ENCODE peak calls at places on chromosomes 4 and X, in six cellular contexts. P is astrocyte of the spinal cord, V is brain microvascular endothelial cell, D is hepatocyte, I is epithelial cell of esophagus, X is lower lobe of right lung. Y is an unnamed sample.

GRCh38 chrX:9144643-9145290 is 110.8 kb upstream of the FAM9B start:
- DNase-seq in P (no peak), V (no peak), D (no peak), I (no peak), X (peak), Y (no peak)

GRCh38 chr4:33381806-33382205 is 2661.6 kb downstream of the PCDH7 start:
- DNase-seq in P (no peak), V (no peak), D (peak), I (peak), X (no peak), Y (no peak)

GRCh38 chrX:119826399-119826959 is 26.3 kb downstream of the UPF3B start:
- DNase-seq in P (peak), V (peak), D (no peak), I (peak), X (no peak), Y (peak)

GRCh38 chr4:104942990-104943758 is 203.5 kb upstream of the TET2 start:
- DNase-seq in P (peak), V (no peak), D (no peak), I (peak), X (no peak), Y (no peak)

GRCh38 chr4:86302242-86302641 is 57.6 kb downstream of the MAPK10 start:
- DNase-seq in P (peak), V (no peak), D (peak), I (peak), X (no peak), Y (peak)

GRCh38 chr4:24858550-24858949 is 54.3 kb downstream of the CCDC149 start:
- DNase-seq in P (no peak), V (no peak), D (no peak), I (no peak), X (no peak), Y (no peak)

GRCh38 chr4:75633846-75634245 is 3.5 kb upstream of the CDKL2 start:
- DNase-seq in P (peak), V (peak), D (no peak), I (no peak), X (no peak), Y (no peak)

GRCh38 chrX:69046996-69047490 is 118.2 kb downstream of the PJA1 start:
- DNase-seq in P (no peak), V (no peak), D (no peak), I (no peak), X (no peak), Y (no peak)

GRCh38 chrX:44265559-44265958 is 77.9 kb downstream of the EFHC2 start:
- DNase-seq in P (no peak), V (no peak), D (no peak), I (no peak), X (no peak), Y (no peak)

DNA sequence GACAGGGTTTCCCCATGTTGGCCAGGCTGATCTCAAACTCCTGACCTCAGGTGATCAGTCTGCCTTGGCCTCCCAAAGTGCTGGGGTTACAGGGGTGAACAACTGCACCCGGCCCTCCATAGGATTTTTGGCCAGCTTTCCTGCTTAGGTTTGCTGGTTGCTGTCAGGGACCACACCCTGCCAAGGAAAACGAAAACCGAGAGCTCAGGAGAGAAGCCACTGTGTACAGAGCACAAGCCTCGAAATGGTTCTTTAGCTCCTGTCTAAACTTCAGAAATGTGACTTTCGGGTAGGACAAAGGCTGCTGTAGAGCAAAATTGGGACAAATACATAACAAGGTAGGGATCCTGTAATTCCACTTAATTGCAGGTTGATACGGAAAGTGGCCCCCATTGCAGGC is 146.3 kb upstream of the ATP6AP2 start:
- DNase-seq in P (no peak), V (no peak), D (no peak), I (no peak), X (no peak), Y (no peak)
- H3K4me3 ChIP-seq in P (no peak), V (no peak), D (no peak), I (no peak), X (no peak), Y (no peak)

GRCh38 chr4:140013088-140013487 is 140.9 kb downstream of the MAML3 start:
- DNase-seq in P (no peak), V (no peak), D (no peak), I (no peak), X (no peak), Y (no peak)
- H3K4me3 ChIP-seq in P (no peak), V (no peak), D (no peak), I (no peak), X (no peak), Y (no peak)

GRCh38 chrX:15567267-15567666 is 33.5 kb downstream of the ACE2 start:
- DNase-seq in P (no peak), V (no peak), D (no peak), I (no peak), X (no peak), Y (no peak)

GRCh38 chrX:15564981-15565579 is 35.7 kb downstream of the ACE2 start:
- DNase-seq in P (peak), V (peak), D (peak), I (peak), X (peak), Y (peak)

GRCh38 chrX:15566244-15566643 is 34.5 kb downstream of the ACE2 start:
- DNase-seq in P (no peak), V (no peak), D (no peak), I (no peak), X (no peak), Y (peak)

GRCh38 chrX:15570145-15570544 is 30.6 kb downstream of the ACE2 start:
- DNase-seq in P (no peak), V (no peak), D (no peak), I (no peak), X (no peak), Y (no peak)

GRCh38 chrX:15567886-15568616 is 32.7 kb downstream of the ACE2 start:
- DNase-seq in P (no peak), V (no peak), D (peak), I (peak), X (no peak), Y (peak)
- H3K4me3 ChIP-seq in P (no peak), V (no peak), D (no peak), I (no peak), X (no peak), Y (no peak)

DNA sequence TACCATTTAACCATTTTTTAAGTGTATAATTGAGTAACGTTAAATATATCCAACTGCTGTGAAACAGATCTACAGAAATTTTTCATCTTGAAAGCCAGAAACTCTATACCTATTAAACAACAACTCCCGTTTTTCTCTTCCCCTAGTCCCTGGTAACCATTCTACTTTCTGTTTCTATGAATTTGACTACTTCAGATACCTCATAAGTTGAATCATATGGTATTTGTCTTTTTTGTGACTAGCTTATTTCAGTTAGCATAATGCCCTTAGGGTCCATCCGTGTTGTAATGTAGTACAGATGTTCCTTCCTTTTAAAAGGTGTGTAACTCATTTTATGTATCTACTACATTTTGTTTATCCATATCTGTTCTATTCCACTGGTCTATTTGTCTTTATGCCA is 48.7 kb downstream of the STAG2 start:
- DNase-seq in P (no peak), V (no peak), D (no peak), I (peak), X (no peak), Y (no peak)
- H3K4me3 ChIP-seq in P (no peak), V (no peak), D (no peak), I (no peak), X (no peak), Y (no peak)

DNA sequence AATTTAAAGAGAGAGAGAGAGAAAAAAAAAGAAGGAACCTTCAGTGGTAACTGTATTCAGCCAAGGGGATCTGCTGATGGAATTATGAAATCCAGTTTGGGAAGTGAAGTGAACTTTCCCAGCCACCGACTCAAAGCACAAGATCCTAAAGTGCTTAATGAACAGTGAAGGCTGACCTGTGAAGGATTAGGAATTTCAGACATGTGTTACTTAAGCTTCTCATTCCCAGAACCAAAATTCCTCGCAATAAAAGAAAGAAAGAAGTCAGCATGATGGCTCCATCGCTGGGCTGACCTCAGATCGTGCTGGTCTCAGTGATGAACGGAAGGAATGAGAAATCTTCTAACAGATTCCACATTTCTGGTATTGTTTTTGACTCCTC is 135.2 kb downstream of the ARSF start:
- DNase-seq in P (peak), V (no peak), D (peak), I (no peak), X (no peak), Y (peak)
- H3K4me3 ChIP-seq in P (no peak), V (no peak), D (no peak), I (no peak), X (no peak), Y (no peak)

Y was measured in mesendoderm.